ENCODE peak calls at places on chromosomes 13 and 19, in six cellular contexts. One of them, this sample, is unnamed.

GRCh38 chr19:917323-918151 is at the start of gene KISS1R:
- DNase-seq in SK-N-SH: peak; percentile 84
- DNase-seq in H1: no peak
- DNase-seq in HepG2: peak; percentile 71
- DNase-seq in GM12878: no peak
- DNase-seq in K562: peak; percentile 66
- DNase-seq in this sample: no peak

GRCh38 chr13:59901191-59901590 is 262.5 kb downstream of the DIAPH3 start:
- DNase-seq in SK-N-SH: no peak
- DNase-seq in HepG2: no peak
- DNase-seq in H1: no peak
- DNase-seq in K562: no peak
- DNase-seq in GM12878: no peak
- DNase-seq in this sample: no peak

GRCh38 chr19:6127716-6128335 is 7.6 kb upstream of the ACSBG2 start:
- DNase-seq in HepG2: no peak
- DNase-seq in K562: no peak
- DNase-seq in H1: no peak
- DNase-seq in SK-N-SH: no peak
- DNase-seq in GM12878: no peak
- DNase-seq in this sample: no peak

GRCh38 chr13:109131698-109132257 is 502.4 kb downstream of the MYO16 start:
- DNase-seq in SK-N-SH: no peak
- DNase-seq in GM12878: peak; percentile 77
- DNase-seq in H1: no peak
- DNase-seq in HepG2: no peak
- DNase-seq in K562: no peak
- DNase-seq in this sample: peak; percentile 92

GRCh38 chr13:20714161-20714560 is 10.7 kb downstream of the IL17D start:
- DNase-seq in K562: no peak
- DNase-seq in GM12878: no peak
- DNase-seq in HepG2: no peak
- DNase-seq in SK-N-SH: no peak
- DNase-seq in H1: no peak
- DNase-seq in this sample: no peak

GRCh38 chr13:65744761-65745160 is 1485.4 kb downstream of the PCDH9 start:
- DNase-seq in H1: no peak
- DNase-seq in GM12878: no peak
- DNase-seq in HepG2: no peak
- DNase-seq in K562: no peak
- DNase-seq in SK-N-SH: no peak
- DNase-seq in this sample: no peak

GRCh38 chr19:4115050-4115817 is 8.7 kb downstream of the MAP2K2 start:
- DNase-seq in H1: no peak
- DNase-seq in SK-N-SH: peak; percentile 7
- DNase-seq in GM12878: peak; percentile 67
- DNase-seq in K562: no peak
- DNase-seq in HepG2: no peak
- DNase-seq in this sample: peak; percentile 50

GRCh38 chr13:32889986-32890565 is 126.1 kb upstream of the KL start:
- DNase-seq in GM12878: no peak
- DNase-seq in H1: no peak
- DNase-seq in SK-N-SH: no peak
- DNase-seq in K562: no peak
- DNase-seq in HepG2: no peak
- DNase-seq in this sample: peak; percentile 23

GRCh38 chr19:30155529-30156200 is 213.6 kb downstream of the URI1 start:
- DNase-seq in H1: no peak
- DNase-seq in SK-N-SH: no peak
- DNase-seq in HepG2: no peak
- DNase-seq in K562: no peak
- DNase-seq in GM12878: no peak
- DNase-seq in this sample: no peak

GRCh38 chr19:49595819-49596404 is 4.9 kb downstream of the PRR12 start:
- DNase-seq in SK-N-SH: no peak
- DNase-seq in GM12878: no peak
- DNase-seq in HepG2: no peak
- DNase-seq in K562: no peak
- DNase-seq in H1: no peak
- DNase-seq in this sample: no peak

GRCh38 chr13:66139250-66139649 is 1090.9 kb downstream of the PCDH9 start:
- DNase-seq in HepG2: peak; percentile 1
- DNase-seq in K562: no peak
- DNase-seq in H1: no peak
- DNase-seq in GM12878: no peak
- DNase-seq in SK-N-SH: no peak
- DNase-seq in this sample: no peak

GRCh38 chr19:43667524-43668405 is 2.2 kb downstream of the PLAUR start:
- DNase-seq in H1: no peak
- DNase-seq in GM12878: no peak
- DNase-seq in HepG2: no peak
- DNase-seq in SK-N-SH: no peak
- DNase-seq in K562: peak; percentile 94
- DNase-seq in this sample: no peak

GRCh38 chr19:1591421-1592022 is 1.1 kb downstream of the MBD3 start:
- DNase-seq in HepG2: no peak
- DNase-seq in SK-N-SH: peak; percentile 57
- DNase-seq in K562: peak; percentile 44
- DNase-seq in GM12878: no peak
- DNase-seq in H1: no peak
- DNase-seq in this sample: no peak

GRCh38 chr13:43377955-43378354 is 354.6 kb downstream of the DNAJC15 start:
- DNase-seq in K562: no peak
- DNase-seq in HepG2: no peak
- DNase-seq in H1: no peak
- DNase-seq in SK-N-SH: no peak
- DNase-seq in GM12878: no peak
- DNase-seq in this sample: no peak

GRCh38 chr19:4553775-4554174 is 5.7 kb downstream of the SEMA6B start:
- DNase-seq in GM12878: no peak
- DNase-seq in K562: no peak
- DNase-seq in SK-N-SH: no peak
- DNase-seq in HepG2: no peak
- DNase-seq in H1: no peak
- DNase-seq in this sample: no peak

GRCh38 chr13:80036845-80037504 is 304.0 kb downstream of the SPRY2 start:
- DNase-seq in H1: no peak
- DNase-seq in K562: no peak
- DNase-seq in HepG2: no peak
- DNase-seq in GM12878: no peak
- DNase-seq in SK-N-SH: no peak
- DNase-seq in this sample: no peak

GRCh38 chr13:48194392-48194754 is 38.6 kb upstream of the ITM2B start:
- DNase-seq in SK-N-SH: no peak
- DNase-seq in HepG2: no peak
- DNase-seq in K562: no peak
- DNase-seq in H1: no peak
- DNase-seq in GM12878: peak; percentile 43
- DNase-seq in this sample: peak; percentile 62

GRCh38 chr13:25249001-25249543 is 38.2 kb downstream of the MTMR6 start:
- DNase-seq in GM12878: peak; percentile 17
- DNase-seq in HepG2: peak; percentile 19
- DNase-seq in SK-N-SH: peak; percentile 22
- DNase-seq in H1: no peak
- DNase-seq in K562: no peak
- DNase-seq in this sample: peak; percentile 63

GRCh38 chr13:80105350-80105749 is 235.6 kb downstream of the SPRY2 start:
- DNase-seq in GM12878: no peak
- DNase-seq in H1: no peak
- DNase-seq in HepG2: no peak
- DNase-seq in SK-N-SH: no peak
- DNase-seq in K562: no peak
- DNase-seq in this sample: no peak

GRCh38 chr13:76164290-76164689 is 528.2 kb downstream of the LMO7 start:
- DNase-seq in H1: no peak
- DNase-seq in K562: no peak
- DNase-seq in SK-N-SH: no peak
- DNase-seq in GM12878: no peak
- DNase-seq in HepG2: no peak
- DNase-seq in this sample: no peak

GRCh38 chr19:54875506-54875905 is 1.5 kb downstream of the FCAR start:
- DNase-seq in K562: no peak
- DNase-seq in HepG2: no peak
- DNase-seq in H1: no peak
- DNase-seq in GM12878: no peak
- DNase-seq in SK-N-SH: no peak
- DNase-seq in this sample: peak; percentile 42

GRCh38 chr19:10636304-10636972 is 11.1 kb downstream of the SLC44A2 start:
- DNase-seq in K562: no peak
- DNase-seq in GM12878: no peak
- DNase-seq in SK-N-SH: peak; percentile 19
- DNase-seq in H1: no peak
- DNase-seq in HepG2: no peak
- DNase-seq in this sample: no peak

GRCh38 chr13:107450426-107450825 is 764.9 kb downstream of the LIG4 start:
- DNase-seq in SK-N-SH: no peak
- DNase-seq in H1: no peak
- DNase-seq in GM12878: no peak
- DNase-seq in HepG2: no peak
- DNase-seq in K562: no peak
- DNase-seq in this sample: no peak

GRCh38 chr19:55626350-55626749 is 2.0 kb upstream of the ZNF784 start:
- DNase-seq in GM12878: no peak
- DNase-seq in K562: no peak
- DNase-seq in HepG2: no peak
- DNase-seq in H1: no peak
- DNase-seq in SK-N-SH: no peak
- DNase-seq in this sample: no peak

GRCh38 chr13:79799466-79799865 is 318.5 kb downstream of the NDFIP2 start:
- DNase-seq in GM12878: no peak
- DNase-seq in K562: no peak
- DNase-seq in SK-N-SH: peak; percentile 70
- DNase-seq in H1: no peak
- DNase-seq in HepG2: no peak
- DNase-seq in this sample: no peak

GRCh38 chr19:45153339-45154063 is 7.3 kb downstream of the NKPD1 start:
- DNase-seq in K562: peak; percentile 90
- DNase-seq in HepG2: no peak
- DNase-seq in H1: no peak
- DNase-seq in GM12878: no peak
- DNase-seq in SK-N-SH: peak; percentile 91
- DNase-seq in this sample: no peak

GRCh38 chr19:23916991-23917390 is 2.3 kb downstream of the ZNF726 start:
- DNase-seq in HepG2: no peak
- DNase-seq in K562: no peak
- DNase-seq in SK-N-SH: no peak
- DNase-seq in H1: no peak
- DNase-seq in GM12878: no peak
- DNase-seq in this sample: no peak

GRCh38 chr13:45872574-45872973 is 21.0 kb upstream of the SIAH3 start:
- DNase-seq in H1: no peak
- DNase-seq in SK-N-SH: peak; percentile 58
- DNase-seq in HepG2: no peak
- DNase-seq in K562: no peak
- DNase-seq in GM12878: no peak
- DNase-seq in this sample: no peak

GRCh38 chr13:28413999-28414398 is 80.9 kb downstream of the FLT1 start:
- DNase-seq in SK-N-SH: no peak
- DNase-seq in H1: no peak
- DNase-seq in HepG2: no peak
- DNase-seq in K562: no peak
- DNase-seq in GM12878: no peak
- DNase-seq in this sample: no peak
- H3K27ac ChIP-seq in SK-N-SH: no peak overlapping the region
- H3K27ac ChIP-seq in H1: no peak overlapping the region
- H3K27ac ChIP-seq in HepG2: no peak overlapping the region
- H3K27ac ChIP-seq in K562: no peak overlapping the region
- H3K27ac ChIP-seq in GM12878: peak overlapping the region; percentile 30
- H3K27ac ChIP-seq in this sample: no peak overlapping the region

GRCh38 chr19:48123907-48124675 is 13.5 kb upstream of the PLA2G4C start:
- DNase-seq in SK-N-SH: no peak
- DNase-seq in H1: no peak
- DNase-seq in HepG2: peak; percentile 39
- DNase-seq in K562: no peak
- DNase-seq in GM12878: no peak
- DNase-seq in this sample: no peak
- TF ChIP-seq CTCF in SK-N-SH: peak; percentile 27
- TF ChIP-seq CTCF in H1: no peak
- TF ChIP-seq CTCF in HepG2: no peak
- TF ChIP-seq CTCF in K562: no peak
- TF ChIP-seq CTCF in GM12878: no peak
- TF ChIP-seq CTCF in this sample: no peak

GRCh38 chr13:36369268-36370107 is 23.3 kb upstream of the SPART start:
- DNase-seq in K562: no peak
- DNase-seq in SK-N-SH: no peak
- DNase-seq in GM12878: no peak
- DNase-seq in H1: no peak
- DNase-seq in HepG2: no peak
- DNase-seq in this sample: no peak

GRCh38 chr13:36374063-36374462 is 27.9 kb upstream of the SPART start:
- DNase-seq in SK-N-SH: no peak
- DNase-seq in GM12878: no peak
- DNase-seq in H1: no peak
- DNase-seq in K562: no peak
- DNase-seq in HepG2: no peak
- DNase-seq in this sample: no peak

GRCh38 chr13:36371185-36371584 is 25.0 kb upstream of the SPART start:
- DNase-seq in HepG2: no peak
- DNase-seq in H1: no peak
- DNase-seq in GM12878: no peak
- DNase-seq in K562: no peak
- DNase-seq in SK-N-SH: no peak
- DNase-seq in this sample: no peak

GRCh38 chr13:36366023-36366422 is 19.8 kb upstream of the SPART start:
- DNase-seq in HepG2: no peak
- DNase-seq in GM12878: no peak
- DNase-seq in H1: no peak
- DNase-seq in K562: no peak
- DNase-seq in SK-N-SH: no peak
- DNase-seq in this sample: no peak

DNA sequence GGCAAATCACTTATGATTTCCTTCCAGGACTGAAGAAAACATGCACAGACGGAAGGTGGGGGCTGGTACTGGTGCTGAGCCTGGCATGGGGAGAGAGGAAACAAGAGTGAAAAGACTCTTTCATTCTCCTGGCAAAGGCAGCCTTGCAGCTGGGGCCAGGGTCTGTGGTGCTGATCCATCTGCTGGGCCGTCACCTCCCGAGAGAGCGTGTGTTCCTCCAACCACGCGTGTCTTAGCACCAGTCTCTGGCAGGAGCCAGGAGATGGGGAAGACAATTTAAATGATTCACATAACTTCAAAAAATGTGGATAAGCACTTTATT is 23.9 kb upstream of the SPART start:
- DNase-seq in H1: no peak
- DNase-seq in HepG2: no peak
- DNase-seq in SK-N-SH: no peak
- DNase-seq in K562: no peak
- DNase-seq in GM12878: no peak
- DNase-seq in this sample: no peak
- TF ChIP-seq GABPA in H1: no peak
- TF ChIP-seq GABPA in HepG2: no peak
- TF ChIP-seq GABPA in SK-N-SH: no peak
- TF ChIP-seq GABPA in K562: no peak
- TF ChIP-seq GABPA in GM12878: no peak
- TF ChIP-seq GABPA in this sample: no peak

DNA sequence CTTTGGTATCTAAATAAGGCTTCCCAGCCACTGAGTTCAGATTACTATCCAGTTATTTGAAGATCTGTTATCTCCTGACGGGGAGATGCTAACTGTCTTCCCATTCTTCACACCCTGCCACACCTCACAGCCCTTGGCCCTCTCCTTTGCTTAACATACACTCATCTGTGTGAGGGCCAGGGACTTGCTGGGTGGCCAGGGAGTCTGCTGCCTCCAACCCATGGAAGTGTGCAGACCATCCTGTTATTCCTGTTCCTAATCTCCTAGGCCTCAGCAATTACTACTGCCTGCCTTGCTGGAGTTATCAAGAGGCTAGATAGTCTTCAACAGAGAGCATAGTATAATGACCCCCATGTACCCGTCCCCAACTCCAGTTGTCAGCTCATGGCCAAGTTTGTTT is 36.2 kb upstream of the GTF3A start:
- DNase-seq in HepG2: no peak
- DNase-seq in H1: no peak
- DNase-seq in SK-N-SH: no peak
- DNase-seq in K562: no peak
- DNase-seq in GM12878: no peak
- DNase-seq in this sample: no peak
- H3K27ac ChIP-seq in HepG2: no peak overlapping the region
- H3K27ac ChIP-seq in H1: no peak overlapping the region
- H3K27ac ChIP-seq in SK-N-SH: no peak overlapping the region
- H3K27ac ChIP-seq in K562: no peak overlapping the region
- H3K27ac ChIP-seq in GM12878: no peak overlapping the region
- H3K27ac ChIP-seq in this sample: no peak overlapping the region